ENCODE peak calls at places on chromosomes 2 and 18, in ten cellular contexts. C, T, U, R, W, Y, Z, J, V and H are unnamed samples.

GRCh38 chr2:216877085-216877484 is 17.2 kb upstream of the TNP1 start:
- DNase-seq in C (no peak), T (no peak), U (no peak), R (no peak), W (no peak), Y (no peak), Z (no peak), J (no peak), V (peak), H (no peak)

GRCh38 chr2:96114546-96114902 is 1.8 kb downstream of the ADRA2B start:
- DNase-seq in C (no peak), T (no peak), U (no peak), R (no peak), W (no peak), Y (no peak), Z (no peak), J (no peak), V (no peak), H (no peak)

GRCh38 chr18:63306249-63306648 is 13.3 kb downstream of the BCL2 start:
- DNase-seq in C (no peak), T (no peak), U (no peak), R (no peak), W (no peak), Y (no peak), Z (no peak), J (no peak), V (no peak), H (no peak)

GRCh38 chr18:73944715-73945114 is 202.9 kb downstream of the FBXO15 start:
- DNase-seq in C (no peak), T (no peak), U (no peak), R (no peak), W (no peak), Y (no peak), Z (no peak), J (no peak), V (peak), H (no peak)

GRCh38 chr18:57784034-57784815 is 18.9 kb downstream of the ATP8B1 start:
- DNase-seq in C (peak), T (no peak), U (no peak), R (no peak), W (no peak), Y (no peak), Z (no peak), J (no peak), V (peak), H (no peak)

GRCh38 chr2:113770929-113771328 is 14.5 kb upstream of the SLC35F5 start:
- DNase-seq in C (no peak), T (no peak), U (no peak), R (no peak), W (peak), Y (no peak), Z (no peak), J (no peak), V (no peak), H (no peak)

GRCh38 chr2:217645891-217646290 is 356.9 kb downstream of the TNS1 start:
- DNase-seq in C (no peak), T (no peak), U (no peak), R (peak), W (no peak), Y (no peak), Z (no peak), J (no peak), V (peak), H (no peak)

GRCh38 chr2:188378551-188378950 is 86.9 kb downstream of the GULP1 start:
- DNase-seq in C (no peak), T (no peak), U (no peak), R (no peak), W (no peak), Y (no peak), Z (no peak), J (no peak), V (no peak), H (no peak)

GRCh38 chr2:158239271-158239670 is 137.6 kb downstream of the UPP2 start:
- DNase-seq in C (no peak), T (no peak), U (no peak), R (no peak), W (no peak), Y (no peak), Z (no peak), J (no peak), V (peak), H (no peak)

GRCh38 chr2:113812204-113812603 is 55.8 kb upstream of the SLC35F5 start:
- DNase-seq in C (peak), T (no peak), U (no peak), R (no peak), W (no peak), Y (no peak), Z (no peak), J (no peak), V (no peak), H (no peak)

GRCh38 chr2:107591541-107591940 is 235.2 kb upstream of the RGPD4 start:
- DNase-seq in C (peak), T (no peak), U (no peak), R (no peak), W (no peak), Y (no peak), Z (no peak), J (no peak), V (no peak), H (no peak)

GRCh38 chr2:241224851-241225438 is 36.5 kb downstream of the ANO7 start:
- DNase-seq in C (peak), T (no peak), U (no peak), R (no peak), W (no peak), Y (no peak), Z (no peak), J (no peak), V (no peak), H (no peak)

GRCh38 chr2:174632847-174633620 is 35.4 kb upstream of the WIPF1 start:
- DNase-seq in C (peak), T (no peak), U (no peak), R (no peak), W (no peak), Y (no peak), Z (no peak), J (peak), V (no peak), H (no peak)

GRCh38 chr2:233147136-233147828 is 87.1 kb downstream of the INPP5D start:
- DNase-seq in C (no peak), T (no peak), U (peak), R (no peak), W (no peak), Y (no peak), Z (no peak), J (no peak), V (no peak), H (no peak)

GRCh38 chr2:223724831-223725230 is 112.6 kb downstream of the AP1S3 start:
- DNase-seq in C (peak), T (no peak), U (no peak), R (no peak), W (no peak), Y (no peak), Z (no peak), J (no peak), V (no peak), H (no peak)

GRCh38 chr2:118973542-118973951 is 31.6 kb downstream of the MARCO start:
- DNase-seq in C (peak), T (no peak), U (peak), R (no peak), W (no peak), Y (no peak), Z (peak), J (no peak), V (peak), H (peak)

GRCh38 chr18:63567276-63567675 is 19.9 kb upstream of the SERPINB13 start:
- DNase-seq in C (no peak), T (no peak), U (no peak), R (no peak), W (no peak), Y (no peak), Z (no peak), J (no peak), V (no peak), H (no peak)

GRCh38 chr2:128395640-128396499 is 77.2 kb upstream of the HS6ST1 start:
- DNase-seq in C (peak), T (no peak), U (peak), R (no peak), W (peak), Y (peak), Z (no peak), J (no peak), V (peak), H (no peak)

GRCh38 chr2:109210431-109211200 is 81.6 kb downstream of the SH3RF3 start:
- DNase-seq in C (peak), T (peak), U (peak), R (no peak), W (no peak), Y (no peak), Z (no peak), J (no peak), V (peak), H (no peak)

GRCh38 chr2:393711-394696 is 106.1 kb upstream of the ALKAL2 start:
- DNase-seq in C (no peak), T (no peak), U (no peak), R (peak), W (peak), Y (no peak), Z (no peak), J (no peak), V (peak), H (no peak)

GRCh38 chr18:23135679-23136325 is 517 bp downstream of the CABLES1 start:
- DNase-seq in C (no peak), T (peak), U (no peak), R (no peak), W (peak), Y (no peak), Z (no peak), J (peak), V (peak), H (no peak)

GRCh38 chr2:227020416-227020815 is 143.6 kb downstream of the COL4A4 start:
- DNase-seq in C (no peak), T (no peak), U (peak), R (no peak), W (no peak), Y (no peak), Z (no peak), J (no peak), V (no peak), H (no peak)

GRCh38 chr2:113015655-113016054 is 10.4 kb downstream of the IL36A start:
- DNase-seq in C (no peak), T (no peak), U (no peak), R (no peak), W (no peak), Y (no peak), Z (no peak), J (no peak), V (peak), H (no peak)

GRCh38 chr2:232389327-232389726 is 10.8 kb downstream of the ALPP start:
- DNase-seq in C (peak), T (no peak), U (no peak), R (no peak), W (no peak), Y (no peak), Z (no peak), J (no peak), V (no peak), H (no peak)

GRCh38 chr2:178449700-178450573 is 1.0 kb downstream of the PRKRA start:
- DNase-seq in C (peak), T (peak), U (no peak), R (no peak), W (no peak), Y (no peak), Z (no peak), J (peak), V (peak), H (no peak)

GRCh38 chr2:137333386-137333972 is 568.1 kb downstream of the THSD7B start:
- DNase-seq in C (peak), T (no peak), U (no peak), R (no peak), W (no peak), Y (no peak), Z (no peak), J (no peak), V (peak), H (no peak)

GRCh38 chr2:160482673-160483072 is 10.9 kb downstream of the RBMS1 start:
- DNase-seq in C (no peak), T (no peak), U (no peak), R (no peak), W (no peak), Y (no peak), Z (no peak), J (no peak), V (no peak), H (no peak)

GRCh38 chr2:118830121-118830520 is 17.3 kb downstream of the EN1 start:
- DNase-seq in C (no peak), T (no peak), U (peak), R (no peak), W (no peak), Y (no peak), Z (no peak), J (no peak), V (no peak), H (no peak)

GRCh38 chr2:155546715-155547555 is 785.6 kb downstream of the NR4A2 start:
- DNase-seq in C (no peak), T (no peak), U (no peak), R (no peak), W (no peak), Y (no peak), Z (no peak), J (no peak), V (no peak), H (no peak)
- H3K4me3 ChIP-seq in C (peak), T (no peak), U (no peak), R (no peak), W (no peak), Y (peak), Z (peak), J (no peak), V (no peak), H (no peak)

DNA sequence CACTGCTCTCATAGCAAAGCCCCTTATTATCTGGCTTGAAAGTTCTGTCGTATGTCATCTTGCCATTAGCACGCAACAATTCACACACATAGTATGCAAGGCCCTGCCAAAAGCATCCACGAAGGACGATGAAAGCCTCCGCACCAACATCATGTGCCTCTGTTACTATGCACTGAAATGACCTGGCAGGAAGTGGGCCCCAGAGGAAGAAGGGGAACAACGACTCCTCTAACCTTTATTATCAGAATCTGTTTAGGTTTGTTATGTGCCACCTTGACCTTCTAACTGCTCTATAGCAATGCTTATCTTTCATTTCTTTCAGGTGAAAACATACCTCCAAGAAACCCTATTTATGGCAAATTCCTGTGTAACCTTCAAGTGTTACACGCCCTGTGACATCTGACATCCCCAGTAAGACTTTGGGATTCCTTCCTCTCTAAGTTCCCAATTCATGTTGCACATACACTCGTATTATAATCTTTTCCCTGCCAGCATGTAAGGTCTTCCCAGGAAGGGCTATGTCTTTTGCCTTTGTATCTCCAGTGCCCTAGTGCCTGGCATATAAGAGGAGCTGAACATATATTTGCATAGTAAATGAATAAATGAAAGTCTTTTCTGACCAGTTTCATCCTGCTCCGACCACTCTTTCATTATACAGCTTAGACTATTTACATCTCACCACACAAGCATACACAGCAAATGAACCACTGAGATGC is 7.0 kb upstream of the NDUFV2 start:
- DNase-seq in C (peak), T (no peak), U (no peak), R (no peak), W (no peak), Y (no peak), Z (no peak), J (peak), V (no peak), H (no peak)
- H3K4me3 ChIP-seq in C (no peak), T (no peak), U (no peak), R (no peak), W (no peak), Y (no peak), Z (no peak), J (peak), V (no peak), H (no peak)

DNA sequence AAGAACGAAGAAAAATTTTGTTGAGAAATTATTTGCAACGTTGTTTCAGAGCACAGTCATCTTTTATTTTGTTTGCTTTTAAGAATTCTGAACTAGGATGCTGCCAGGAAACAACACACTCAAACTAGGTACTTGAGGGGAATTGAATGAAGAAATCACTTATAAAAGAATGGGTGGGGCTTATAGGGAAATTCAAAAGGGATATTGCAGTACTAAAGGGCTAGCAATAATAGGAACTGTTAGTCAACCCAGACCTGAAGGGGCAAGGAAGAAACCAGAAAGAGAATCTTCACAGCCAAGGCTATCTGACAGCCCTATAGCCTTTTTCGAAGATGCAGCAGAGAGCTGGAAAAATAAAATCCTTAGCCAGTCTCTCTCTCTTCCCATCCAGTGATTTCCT is 179.3 kb downstream of the RPRM start:
- DNase-seq in C (no peak), T (no peak), U (no peak), R (no peak), W (no peak), Y (no peak), Z (no peak), J (no peak), V (no peak), H (no peak)
- H3K4me3 ChIP-seq in C (no peak), T (no peak), U (no peak), R (no peak), W (no peak), Y (no peak), Z (no peak), J (no peak), V (no peak), H (no peak)

GRCh38 chr2:153291718-153292117 is 186.8 kb downstream of the RPRM start:
- DNase-seq in C (no peak), T (no peak), U (no peak), R (no peak), W (no peak), Y (no peak), Z (no peak), J (no peak), V (no peak), H (no peak)

GRCh38 chr2:153287109-153287801 is 191.3 kb downstream of the RPRM start:
- DNase-seq in C (no peak), T (no peak), U (no peak), R (no peak), W (peak), Y (no peak), Z (no peak), J (peak), V (peak), H (no peak)
- H3K4me3 ChIP-seq in C (no peak), T (no peak), U (no peak), R (no peak), W (no peak), Y (no peak), Z (no peak), J (no peak), V (no peak), H (no peak)

DNA sequence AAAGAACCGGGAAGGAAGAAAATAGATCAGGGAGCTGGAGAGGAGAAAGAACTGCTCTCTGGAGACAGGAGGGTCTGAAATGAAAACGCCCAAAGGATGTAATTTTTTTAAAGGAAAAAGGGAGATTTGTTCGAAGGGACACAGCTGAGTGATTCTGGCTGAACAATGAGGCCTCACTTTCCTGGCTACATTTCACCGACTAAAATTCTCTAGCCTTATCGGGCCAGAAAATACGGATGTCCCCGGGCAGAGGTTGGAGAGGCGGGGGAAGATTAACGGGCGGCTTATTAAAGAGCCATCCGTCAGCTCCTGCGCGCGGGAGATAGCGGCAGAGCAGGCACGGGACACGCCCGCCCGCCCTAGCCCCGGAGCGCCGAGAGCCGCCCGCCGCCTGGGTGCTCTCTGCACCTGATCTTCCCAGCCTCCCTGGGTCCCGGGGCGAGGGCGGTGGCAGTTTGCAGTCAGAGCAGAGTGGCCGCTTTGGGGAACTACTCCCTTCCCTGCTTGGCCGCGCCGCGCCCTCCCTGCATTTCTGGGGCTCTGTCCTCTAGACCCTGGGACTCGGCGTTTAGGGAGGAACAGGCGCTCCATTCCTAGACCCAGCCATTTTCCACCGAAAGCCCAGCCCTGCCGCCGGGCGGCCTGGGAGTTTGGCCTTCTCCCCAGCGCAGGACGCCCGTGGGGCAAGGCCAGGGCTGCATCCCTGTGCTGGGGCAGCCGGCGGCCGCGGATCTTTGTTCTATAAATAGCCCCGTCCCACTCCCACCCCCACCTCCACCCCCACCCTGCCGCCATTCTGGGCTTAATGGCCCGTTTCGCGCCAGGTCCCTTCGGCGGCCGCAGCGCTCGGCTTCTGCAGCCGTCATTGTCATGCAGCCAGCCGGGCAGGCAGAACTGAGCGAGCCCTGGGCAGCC is 6.5 kb downstream of the GAD1 start:
- DNase-seq in C (no peak), T (no peak), U (peak), R (no peak), W (peak), Y (no peak), Z (no peak), J (no peak), V (no peak), H (no peak)
- H3K4me3 ChIP-seq in C (peak), T (no peak), U (no peak), R (peak), W (peak), Y (peak), Z (peak), J (no peak), V (no peak), H (peak)

GRCh38 chr18:34977787-34978532 is 63.3 kb upstream of the MAPRE2 start:
- DNase-seq in C (peak), T (peak), U (peak), R (no peak), W (peak), Y (no peak), Z (no peak), J (peak), V (peak), H (peak)

GRCh38 chr18:34978533-34978893 is 62.7 kb upstream of the MAPRE2 start:
- DNase-seq in C (peak), T (no peak), U (no peak), R (no peak), W (no peak), Y (no peak), Z (no peak), J (no peak), V (no peak), H (no peak)

GRCh38 chr18:34976899-34977786 is 64.1 kb upstream of the MAPRE2 start:
- DNase-seq in C (no peak), T (peak), U (peak), R (no peak), W (peak), Y (peak), Z (no peak), J (peak), V (peak), H (peak)

GRCh38 chr18:34981487-34981886 is 59.7 kb upstream of the MAPRE2 start:
- DNase-seq in C (no peak), T (no peak), U (no peak), R (no peak), W (no peak), Y (no peak), Z (no peak), J (no peak), V (no peak), H (no peak)

GRCh38 chr18:34978953-34979608 is 62.1 kb upstream of the MAPRE2 start:
- DNase-seq in C (peak), T (peak), U (peak), R (peak), W (peak), Y (peak), Z (no peak), J (peak), V (peak), H (peak)
- H3K4me3 ChIP-seq in C (peak), T (peak), U (no peak), R (peak), W (peak), Y (peak), Z (peak), J (peak), V (peak), H (peak)

GRCh38 chr18:25234740-25235345 is 117.1 kb downstream of the ZNF521 start:
- DNase-seq in C (no peak), T (no peak), U (no peak), R (no peak), W (no peak), Y (no peak), Z (no peak), J (no peak), V (no peak), H (no peak)

GRCh38 chr18:25234363-25234639 is 117.7 kb downstream of the ZNF521 start:
- DNase-seq in C (no peak), T (no peak), U (no peak), R (no peak), W (no peak), Y (no peak), Z (no peak), J (no peak), V (no peak), H (no peak)

GRCh38 chr18:25231327-25231691 is 120.7 kb downstream of the ZNF521 start:
- DNase-seq in C (no peak), T (no peak), U (no peak), R (no peak), W (no peak), Y (no peak), Z (no peak), J (no peak), V (no peak), H (peak)

GRCh38 chr18:25235648-25236047 is 116.3 kb downstream of the ZNF521 start:
- DNase-seq in C (no peak), T (no peak), U (no peak), R (no peak), W (no peak), Y (no peak), Z (no peak), J (peak), V (no peak), H (no peak)

GRCh38 chr18:25233582-25234362 is 118.2 kb downstream of the ZNF521 start:
- DNase-seq in C (peak), T (no peak), U (no peak), R (no peak), W (no peak), Y (no peak), Z (no peak), J (no peak), V (no peak), H (no peak)
- H3K4me3 ChIP-seq in C (peak), T (no peak), U (no peak), R (no peak), W (no peak), Y (peak), Z (peak), J (no peak), V (no peak), H (no peak)